ENCODE peak calls at places on chromosomes 16 and 17, in six cellular contexts. L is IMR-90, R is H1, H is trophoblast cell, N is mesenchymal stem cell, O is H9. D is an unnamed sample.
A peak's percentile ranks its signal among the peaks of the same experiment; 100 is the strongest.

GRCh38 chr17:77208217-77208808 is 67.5 kb downstream of the SEC14L1 start:
- DNase-seq in N (peak; percentile 92), R (no peak), L (peak; percentile 59), O (no peak), H (no peak), D (no peak)

GRCh38 chr17:30236807-30237206 is 1.3 kb upstream of the SLC6A4 start:
- DNase-seq in L (no peak), N (peak; percentile 41), R (peak; percentile 84), H (peak; percentile 74), O (peak; percentile 78), D (peak; percentile 52)

GRCh38 chr17:58083491-58084316 is 485 bp downstream of the DYNLL2 start:
- DNase-seq in L (peak; percentile 43), R (peak; percentile 58), O (peak; percentile 33), N (peak; percentile 77), H (peak; percentile 18), D (no peak)

GRCh38 chr17:60151355-60151754 is 1.6 kb downstream of the CA4 start:
- DNase-seq in R (peak; percentile 49), L (no peak), H (no peak), N (no peak), O (no peak), D (no peak)

GRCh38 chr16:55035037-55035436 is 104.4 kb downstream of the IRX5 start:
- DNase-seq in L (no peak), R (peak; percentile 92), H (no peak), O (peak; percentile 66), N (no peak), D (peak; percentile 41)

GRCh38 chr16:79658301-79659001 is 57.9 kb upstream of the MAF start:
- DNase-seq in O (no peak), N (peak; percentile 93), R (no peak), L (peak; percentile 35), H (peak; percentile 59), D (no peak)

GRCh38 chr16:30186782-30187555 is 3.6 kb downstream of the CORO1A start:
- DNase-seq in N (peak; percentile 29), R (peak; percentile 94), L (no peak), H (peak; percentile 48), O (peak; percentile 78), D (no peak)

GRCh38 chr17:74417178-74418045 is 14.5 kb upstream of the GPRC5C start:
- DNase-seq in O (peak; percentile 56), H (peak; percentile 54), R (no peak), N (peak; percentile 51), L (no peak), D (no peak)

GRCh38 chr17:31392856-31393748 is 1.6 kb downstream of the RAB11FIP4 start:
- DNase-seq in R (peak; percentile 46), O (peak; percentile 31), H (no peak), L (no peak), N (no peak), D (no peak)

GRCh38 chr16:49513040-49513439 is 139.4 kb downstream of the C16orf78 start:
- DNase-seq in R (no peak), O (peak; percentile 64), N (no peak), L (no peak), H (no peak), D (no peak)

GRCh38 chr17:16215002-16215272 is 397 bp downstream of the NCOR1 start:
- DNase-seq in N (peak; percentile 54), L (no peak), O (peak; percentile 61), H (peak; percentile 16), R (no peak), D (no peak)

GRCh38 chr16:49849709-49850108 is 6.2 kb downstream of the ZNF423 start:
- DNase-seq in O (no peak), L (no peak), N (no peak), R (no peak), H (no peak), D (no peak)

GRCh38 chr17:4658478-4659305 is 17.2 kb upstream of the ALOX15 start:
- DNase-seq in R (no peak), N (peak; percentile 73), L (peak; percentile 86), H (no peak), O (no peak), D (no peak)

DNA sequence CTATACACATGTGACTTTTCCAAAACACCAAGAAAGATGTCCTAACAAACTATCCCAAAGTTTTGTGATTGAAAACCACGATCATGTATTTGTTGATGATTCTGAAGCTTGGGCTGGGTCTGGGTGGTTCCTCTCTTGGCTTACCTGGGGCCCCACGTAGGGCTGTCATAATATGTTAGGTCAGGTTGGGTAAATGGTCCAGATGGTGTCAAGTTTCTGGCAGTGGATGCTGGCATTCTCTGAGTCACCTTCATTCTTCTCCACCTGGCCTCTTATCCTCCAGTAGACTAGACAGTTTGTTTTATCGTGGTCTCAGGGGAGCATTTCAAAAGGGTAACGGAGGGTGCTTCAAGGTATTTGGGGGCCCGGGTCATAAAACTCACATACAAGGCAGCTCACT is 39.4 kb downstream of the SYCE1L start:
- DNase-seq in H (peak; percentile 18), L (no peak), O (no peak), R (no peak), N (no peak), D (no peak)
- H2AK5ac ChIP-seq in H (no peak overlapping the region), L (no peak overlapping the region), O (no peak overlapping the region), R (no peak overlapping the region), N (no peak overlapping the region), D (no peak overlapping the region)

GRCh38 chr17:1122681-1123396 is 56.9 kb downstream of the ABR start:
- DNase-seq in H (peak; percentile 63), L (peak; percentile 58), O (peak; percentile 92), R (peak; percentile 98), N (peak; percentile 60), D (no peak)
- H4K91ac ChIP-seq in H (no peak overlapping the region), L (no peak overlapping the region), O (no peak overlapping the region), R (no peak overlapping the region), N (no peak overlapping the region), D (no peak overlapping the region)

GRCh38 chr17:8110907-8111306 is 7.4 kb downstream of the ALOXE3 start:
- DNase-seq in L (no peak), H (no peak), N (no peak), R (no peak), O (no peak), D (no peak)
- H2AK5ac ChIP-seq in L (no peak overlapping the region), H (no peak overlapping the region), N (no peak overlapping the region), R (no peak overlapping the region), O (no peak overlapping the region), D (no peak overlapping the region)

DNA sequence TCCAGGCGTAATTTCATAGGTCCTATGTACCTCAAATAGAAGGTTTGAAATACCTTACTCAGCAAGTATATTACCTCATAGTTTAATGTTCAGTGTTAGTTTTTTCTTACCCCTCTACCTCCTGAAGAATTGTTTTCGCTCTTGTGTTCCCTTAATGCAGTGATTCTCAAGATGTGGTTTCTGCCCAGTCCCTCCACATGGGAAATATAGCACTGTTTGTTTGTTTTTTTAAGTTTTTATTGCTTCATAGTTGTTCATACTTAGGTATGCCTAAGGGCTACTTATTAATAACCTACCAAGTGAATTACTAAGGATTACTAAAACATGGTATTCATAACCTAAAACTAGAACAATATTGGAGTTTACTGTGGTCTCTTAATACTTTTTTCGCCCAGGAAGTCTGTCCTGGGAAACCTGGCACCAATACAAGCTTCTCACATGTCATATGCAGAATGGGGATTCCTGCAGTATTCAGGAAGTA is 5.0 kb downstream of the RSPRY1 start:
- DNase-seq in O (no peak), R (no peak), N (peak; percentile 50), H (no peak), L (peak; percentile 65), D (no peak)
- H4K91ac ChIP-seq in O (no peak overlapping the region), R (no peak overlapping the region), N (no peak overlapping the region), H (no peak overlapping the region), L (no peak overlapping the region), D (no peak overlapping the region)

DNA sequence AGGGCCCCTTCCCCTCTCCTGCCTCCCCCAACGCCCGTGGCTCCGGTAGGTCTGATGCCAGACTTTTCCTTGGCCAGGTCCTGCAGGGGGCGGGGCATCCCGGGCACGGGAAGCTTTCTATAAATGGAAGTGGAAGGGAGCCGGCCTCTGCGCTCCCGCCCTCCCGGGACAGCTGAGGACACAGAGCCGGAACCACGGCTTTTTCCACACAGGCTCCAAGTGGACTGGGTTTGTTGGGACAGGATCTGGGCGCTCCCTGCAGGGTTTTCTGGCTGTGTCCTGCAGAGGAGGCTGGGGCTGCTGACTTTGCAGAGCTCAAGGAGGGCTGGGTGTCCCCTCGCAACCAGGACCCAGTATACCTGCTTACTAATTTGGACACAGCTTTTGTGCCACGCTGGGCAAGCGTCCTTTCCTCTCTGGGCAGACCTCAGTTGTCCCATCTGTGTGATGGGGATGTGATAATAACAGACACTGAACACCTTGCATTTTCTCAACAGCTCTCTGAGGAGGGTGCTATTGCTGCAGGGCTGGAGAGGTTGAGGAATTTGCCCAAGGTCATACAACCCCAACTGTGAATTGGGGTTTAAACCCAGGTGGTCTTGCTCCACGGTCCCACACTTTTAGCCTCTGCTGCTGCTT is 1.8 kb downstream of the TNS4 start:
- DNase-seq in N (peak; percentile 79), R (peak; percentile 89), H (peak; percentile 51), O (peak; percentile 93), L (peak; percentile 60), D (no peak)
- H2AK5ac ChIP-seq in N (peak overlapping the region; percentile 5), R (no peak overlapping the region), H (no peak overlapping the region), O (no peak overlapping the region), L (peak overlapping the region; percentile 95), D (peak overlapping the region; percentile 30)

GRCh38 chr16:27691717-27692116 is 141.8 kb downstream of the KATNIP start:
- DNase-seq in R (no peak), H (no peak), L (no peak), N (no peak), O (no peak), D (no peak)
- H4K91ac ChIP-seq in R (no peak overlapping the region), H (no peak overlapping the region), L (no peak overlapping the region), N (no peak overlapping the region), O (no peak overlapping the region), D (no peak overlapping the region)

GRCh38 chr17:81890447-81891302 is 711 bp downstream of the ALYREF start:
- DNase-seq in O (peak; percentile 31), H (no peak), R (no peak), L (no peak), N (peak; percentile 29), D (no peak)
- H2AK5ac ChIP-seq in O (no peak overlapping the region), H (peak overlapping the region; percentile 99), R (peak overlapping the region; percentile 61), L (peak overlapping the region; percentile 66), N (no peak overlapping the region), D (peak overlapping the region; percentile 94)

D was measured in neuronal stem cell.